ENCODE peak calls at places on chromosomes 7 and 10, in eight cellular contexts. K is SK-N-MC, D is GM23338, X is stomach, F is transverse colon, G is prostate gland, M is spleen, L is HL-60. E is an unnamed sample.

GRCh38 chr7:102872460-102872859 is 40.3 kb upstream of the LRRC17 start:
- DNase-seq in G (no peak), F (no peak), L (no peak), D (no peak), M (no peak), X (no peak), K (no peak), E (no peak)

GRCh38 chr10:58638406-58638805 is 125.7 kb downstream of the BICC1 start:
- DNase-seq in K (no peak), M (no peak), X (no peak), D (no peak), G (no peak), L (no peak), F (no peak), E (no peak)

GRCh38 chr10:62048919-62049636 is 147.6 kb downstream of the ARID5B start:
- DNase-seq in G (peak; percentile 85), D (peak; percentile 85), M (peak; percentile 83), K (no peak), X (peak; percentile 74), F (peak; percentile 79), L (no peak), E (no peak)

GRCh38 chr10:127945335-127945734 is 38.4 kb downstream of the PTPRE start:
- DNase-seq in X (peak; percentile 41), F (peak; percentile 23), L (peak; percentile 82), D (no peak), G (peak; percentile 16), M (no peak), K (no peak), E (no peak)

GRCh38 chr10:72831696-72832355 is 61.7 kb upstream of the OIT3 start:
- DNase-seq in L (no peak), F (no peak), K (no peak), D (no peak), X (no peak), M (no peak), G (no peak), E (no peak)

GRCh38 chr7:66542528-66543373 is 85.9 kb upstream of the KCTD7 start:
- DNase-seq in X (no peak), K (no peak), M (no peak), F (no peak), G (no peak), D (no peak), L (no peak), E (no peak)

GRCh38 chr10:1029838-1030237 is 4.2 kb upstream of the IDI2 start:
- DNase-seq in F (no peak), M (no peak), K (no peak), D (no peak), G (no peak), X (no peak), L (no peak), E (no peak)

GRCh38 chr7:153030976-153031375 is 271.4 kb downstream of the ACTR3B start:
- DNase-seq in D (no peak), F (no peak), K (no peak), G (no peak), M (no peak), L (no peak), X (no peak), E (no peak)

GRCh38 chr7:36131499-36131898 is 21.6 kb upstream of the EEPD1 start:
- DNase-seq in G (no peak), M (no peak), D (no peak), F (no peak), K (no peak), X (no peak), L (no peak), E (no peak)

GRCh38 chr7:1708640-1709249 is 38.7 kb downstream of the ELFN1 start:
- DNase-seq in G (no peak), M (peak; percentile 52), X (no peak), K (no peak), L (no peak), D (no peak), F (no peak), E (no peak)

GRCh38 chr10:113159563-113159962 is 209.5 kb downstream of the TCF7L2 start:
- DNase-seq in L (no peak), M (no peak), X (no peak), D (no peak), G (no peak), F (no peak), K (no peak), E (no peak)

GRCh38 chr10:29078919-29079318 is 210.0 kb upstream of the LYZL1 start:
- DNase-seq in M (no peak), F (no peak), G (no peak), L (no peak), D (peak; percentile 30), K (peak; percentile 14), X (no peak), E (no peak)

GRCh38 chr7:137916980-137917645 is 70.3 kb upstream of the DGKI start:
- DNase-seq in K (no peak), L (no peak), G (no peak), X (no peak), M (no peak), D (no peak), F (no peak), E (no peak)

GRCh38 chr7:41787951-41788350 is 85.1 kb upstream of the INHBA start:
- DNase-seq in M (no peak), X (no peak), D (no peak), L (no peak), F (no peak), G (no peak), K (no peak), E (no peak)

GRCh38 chr7:69365588-69366241 is 232.6 kb upstream of the AUTS2 start:
- DNase-seq in D (no peak), M (no peak), X (no peak), F (no peak), G (no peak), L (no peak), K (no peak), E (no peak)

GRCh38 chr10:84138478-84139125 is 707 bp upstream of the GHITM start:
- DNase-seq in L (no peak), D (peak; percentile 32), M (peak; percentile 87), G (no peak), K (no peak), F (peak; percentile 49), X (peak; percentile 48), E (no peak)

GRCh38 chr10:101062231-101063161 is 707 bp downstream of the KAZALD1 start:
- DNase-seq in G (peak; percentile 27), X (peak; percentile 76), F (peak; percentile 71), L (no peak), M (peak; percentile 90), K (no peak), D (peak; percentile 85), E (peak; percentile 61)

GRCh38 chr7:29935111-29935510 is 54.5 kb downstream of the SCRN1 start:
- DNase-seq in M (no peak), X (no peak), K (no peak), D (no peak), G (no peak), F (no peak), L (no peak), E (no peak)

GRCh38 chr10:101050206-101051069 is 11.4 kb upstream of the KAZALD1 start:
- DNase-seq in X (peak; percentile 82), K (no peak), L (peak; percentile 64), F (peak; percentile 77), D (peak; percentile 89), G (peak; percentile 51), M (peak; percentile 92), E (peak; percentile 81)

GRCh38 chr7:34309584-34309983 is 348.4 kb upstream of the NPSR1 start:
- DNase-seq in K (no peak), L (no peak), G (no peak), F (no peak), M (no peak), X (no peak), D (no peak), E (no peak)

GRCh38 chr7:34311591-34311990 is 346.4 kb upstream of the NPSR1 start:
- DNase-seq in X (no peak), M (no peak), L (no peak), D (no peak), F (no peak), G (no peak), K (no peak), E (no peak)

GRCh38 chr7:34309116-34309515 is 348.9 kb upstream of the NPSR1 start:
- DNase-seq in M (no peak), X (no peak), D (peak; percentile 14), L (no peak), G (no peak), K (no peak), F (no peak), E (no peak)

GRCh38 chr7:34307540-34307939 is 350.5 kb upstream of the NPSR1 start:
- DNase-seq in K (no peak), X (no peak), F (no peak), G (no peak), D (no peak), L (no peak), M (no peak), E (no peak)

GRCh38 chr7:34308595-34308994 is 349.4 kb upstream of the NPSR1 start:
- DNase-seq in L (no peak), G (no peak), X (no peak), K (no peak), D (no peak), F (no peak), M (no peak), E (no peak)
- TF ChIP-seq POLR2AphosphoS5 in L (no peak), G (no peak), X (no peak), K (no peak), D (no peak), F (no peak), M (no peak), E (no peak)

GRCh38 chr7:94436700-94437099 is 42.0 kb downstream of the COL1A2 start:
- DNase-seq in D (no peak), K (no peak), L (no peak), F (no peak), G (no peak), X (no peak), M (no peak), E (no peak)
- TF ChIP-seq POLR2AphosphoS5 in D (no peak), K (no peak), L (no peak), F (no peak), G (no peak), X (no peak), M (no peak), E (no peak)

GRCh38 chr7:101112233-101112632 is 14.7 kb upstream of the SERPINE1 start:
- DNase-seq in K (no peak), L (no peak), F (no peak), M (no peak), X (no peak), D (no peak), G (no peak), E (no peak)
- TF ChIP-seq POLR2AphosphoS5 in K (no peak), L (no peak), F (peak; percentile 41), M (peak; percentile 85), X (peak; percentile 44), D (no peak), G (peak; percentile 89), E (no peak)

DNA sequence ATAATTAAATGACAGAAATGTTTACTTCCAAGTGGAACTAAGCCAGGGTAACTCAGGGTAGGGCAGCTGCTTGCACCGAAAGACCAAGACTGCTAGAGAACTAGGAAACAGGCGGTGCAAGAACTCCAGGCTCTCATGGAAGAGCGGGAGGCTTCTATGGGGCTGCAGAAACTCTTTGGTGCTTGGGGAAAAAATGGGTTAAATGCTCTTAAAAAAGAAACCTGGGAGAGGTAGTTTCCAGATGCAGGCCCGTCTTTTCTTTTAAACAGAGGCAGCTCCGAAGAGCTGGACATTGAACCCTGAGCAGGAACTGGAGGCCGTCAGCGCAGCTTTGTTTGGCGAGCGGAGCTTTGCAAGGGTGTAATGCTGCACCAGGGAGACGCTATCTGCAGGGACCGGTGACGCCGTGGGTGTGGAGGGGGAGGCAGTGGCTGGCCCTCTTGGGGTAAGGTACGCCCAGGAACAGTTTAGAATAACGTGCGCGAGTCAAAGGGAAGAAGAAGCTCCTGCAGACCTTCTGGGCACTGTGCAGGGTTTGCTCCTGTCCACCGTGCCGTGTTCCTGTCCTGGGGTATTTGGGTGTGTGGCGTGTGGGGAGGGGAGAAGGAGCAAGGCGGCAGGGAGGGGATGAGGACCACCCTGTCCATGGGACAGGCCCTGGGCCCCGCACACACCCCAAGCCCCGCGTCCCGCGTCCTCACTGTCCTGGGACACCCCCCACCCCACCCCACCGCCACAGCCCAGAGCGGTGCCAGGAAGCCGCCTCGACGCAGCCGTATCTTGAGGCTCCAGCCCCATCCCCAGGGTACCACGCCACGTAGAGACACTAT is 59.0 kb downstream of the EGFR start:
- DNase-seq in K (no peak), G (no peak), D (no peak), F (peak; percentile 93), L (no peak), M (no peak), X (peak; percentile 88), E (no peak)
- TF ChIP-seq POLR2AphosphoS5 in K (no peak), G (no peak), D (no peak), F (peak; percentile 84), L (no peak), M (no peak), X (peak; percentile 83), E (no peak)

E was measured in GM12892.